ENCODE peak calls at places on chromosomes 3 and 15, in six cellular contexts. J is HT-29; P is tibial artery; S is MV-4-11; Z is BJ; G is stimulated activated CD4-positive, alpha-beta T cell treated with anti-CD3 and anti-CD28 coated beads, TNF-alpha, amount 100 ng/mL, for 48 hours. U is an unnamed sample.

GRCh38 chr3:124700880-124701684 is 29.2 kb upstream of the UMPS start:
- DNase-seq in J (peak), P (no peak), S (no peak), Z (no peak), G (no peak), U (no peak)

GRCh38 chr3:43180027-43180426 is 74.1 kb upstream of the POMGNT2 start:
- DNase-seq in G (no peak), Z (no peak), P (no peak), J (peak), S (peak), U (no peak)

GRCh38 chr3:194121881-194122280 is 14.1 kb upstream of the HES1 start:
- DNase-seq in J (peak), P (no peak), Z (no peak), G (no peak), S (no peak), U (no peak)

GRCh38 chr3:69273895-69274294 is 112.0 kb downstream of the FRMD4B start:
- DNase-seq in P (no peak), J (no peak), Z (no peak), G (no peak), S (no peak), U (no peak)

GRCh38 chr15:68620721-68621528 is 42.1 kb downstream of the CORO2B start:
- DNase-seq in J (no peak), S (no peak), Z (peak), P (peak), G (no peak), U (peak)

GRCh38 chr15:70714575-70714974 is 48.8 kb downstream of the UACA start:
- DNase-seq in G (no peak), S (no peak), Z (no peak), P (no peak), J (peak), U (no peak)

GRCh38 chr3:16060358-16060852 is 114.1 kb upstream of the GALNT15 start:
- DNase-seq in Z (peak), P (peak), S (no peak), G (no peak), J (peak), U (peak)

GRCh38 chr3:127388412-127388811 is 100.6 kb upstream of the PRR20G start:
- DNase-seq in G (no peak), S (no peak), Z (no peak), P (no peak), J (no peak), U (no peak)

GRCh38 chr15:96343529-96344072 is 13.1 kb downstream of the NR2F2 start:
- DNase-seq in P (no peak), G (no peak), S (no peak), Z (no peak), J (no peak), U (no peak)

GRCh38 chr3:100268156-100268555 is 7.4 kb downstream of the TBC1D23 start:
- DNase-seq in P (no peak), S (no peak), Z (no peak), G (no peak), J (no peak), U (no peak)

GRCh38 chr15:35444557-35445204 is 101.3 kb downstream of the DPH6 start:
- DNase-seq in S (peak), J (peak), Z (no peak), G (no peak), P (no peak), U (peak)

GRCh38 chr15:48168626-48169025 is 9.5 kb downstream of the MYEF2 start:
- DNase-seq in G (no peak), Z (no peak), S (no peak), J (no peak), P (no peak), U (no peak)

GRCh38 chr3:37491343-37491742 is 317.0 kb upstream of the LRRFIP2 start:
- DNase-seq in P (no peak), G (no peak), Z (no peak), J (no peak), S (no peak), U (no peak)

GRCh38 chr3:184239710-184240109 is 9.1 kb downstream of the ALG3 start:
- DNase-seq in P (no peak), G (no peak), J (no peak), S (no peak), Z (no peak), U (no peak)

GRCh38 chr3:17639765-17640164 is 102.7 kb downstream of the TBC1D5 start:
- DNase-seq in Z (peak), P (peak), G (no peak), S (peak), J (no peak), U (peak)

GRCh38 chr15:88141490-88141889 is 115.0 kb downstream of the NTRK3 start:
- DNase-seq in S (no peak), J (no peak), P (no peak), G (no peak), Z (no peak), U (no peak)

GRCh38 chr3:142975316-142975995 is 12.0 kb upstream of the PAQR9 start:
- DNase-seq in J (no peak), P (no peak), G (no peak), S (no peak), Z (no peak), U (no peak)

U was measured in AG09319.